ENCODE peak calls at places on chromosomes 2 and 18, in five cellular contexts. L is K562, E is H1, K is HepG2, S is GM12878. B is an unnamed sample.

GRCh38 chr2:39735648-39736047 is 43.4 kb downstream of the THUMPD2 start:
- DNase-seq in L (no peak), E (no peak), K (no peak), S (no peak), B (no peak)

GRCh38 chr2:172281648-172282576 is 145.5 kb upstream of the ITGA6 start:
- DNase-seq in L (no peak), E (no peak), K (no peak), S (no peak), B (no peak)

GRCh38 chr18:62744076-62744705 is 28.9 kb downstream of the PHLPP1 start:
- DNase-seq in L (no peak), E (no peak), K (peak), S (no peak), B (no peak)

GRCh38 chr18:73556904-73557303 is 590.7 kb downstream of the FBXO15 start:
- DNase-seq in L (no peak), E (no peak), K (no peak), S (no peak), B (no peak)

GRCh38 chr2:231931481-231931915 is 5.3 kb upstream of the NPPC start:
- DNase-seq in L (no peak), E (no peak), K (no peak), S (no peak), B (no peak)

GRCh38 chr2:16152101-16152927 is 212.0 kb downstream of the MYCN start:
- DNase-seq in L (no peak), E (peak), K (no peak), S (no peak), B (no peak)

GRCh38 chr2:40123321-40123720 is 328.6 kb downstream of the SLC8A1 start:
- DNase-seq in L (no peak), E (no peak), K (no peak), S (no peak), B (no peak)

GRCh38 chr2:69386376-69386775 is 651 bp downstream of the GFPT1 start:
- DNase-seq in L (no peak), E (peak), K (peak), S (no peak), B (no peak)

GRCh38 chr18:38297910-38298309 is 732.3 kb upstream of the CELF4 start:
- DNase-seq in L (no peak), E (no peak), K (no peak), S (no peak), B (no peak)

GRCh38 chr2:7557376-7557775 is 640.2 kb downstream of the RNF144A start:
- DNase-seq in L (no peak), E (no peak), K (no peak), S (no peak), B (no peak)

GRCh38 chr2:5227062-5227699 is 465.0 kb upstream of the SOX11 start:
- DNase-seq in L (no peak), E (no peak), K (no peak), S (no peak), B (no peak)

GRCh38 chr2:46655551-46656436 is 176.4 kb downstream of the TMEM247 start:
- DNase-seq in L (no peak), E (no peak), K (no peak), S (no peak), B (no peak)

GRCh38 chr2:134918518-134919359 is at the start of gene CCNT2:
- DNase-seq in L (peak), E (peak), K (peak), S (peak), B (peak)

GRCh38 chr2:216341151-216341550 is 31.1 kb downstream of the MARCHF4 start:
- DNase-seq in L (no peak), E (no peak), K (no peak), S (no peak), B (no peak)

GRCh38 chr2:38207168-38207567 is 131.2 kb upstream of the CYP1B1 start:
- DNase-seq in L (no peak), E (no peak), K (no peak), S (no peak), B (no peak)

GRCh38 chr2:218423584-218423983 is 4.7 kb downstream of the VIL1 start:
- DNase-seq in L (no peak), E (no peak), K (no peak), S (no peak), B (no peak)

GRCh38 chr2:65913914-65914786 is 481.8 kb upstream of the SPRED2 start:
- DNase-seq in L (no peak), E (no peak), K (no peak), S (no peak), B (no peak)

GRCh38 chr2:197705912-197706838 is 1.0 kb downstream of the MARS2 start:
- DNase-seq in L (peak), E (no peak), K (peak), S (no peak), B (no peak)

GRCh38 chr2:124804014-124804940 is 779.2 kb downstream of the CNTNAP5 start:
- DNase-seq in L (peak), E (no peak), K (peak), S (peak), B (peak)

GRCh38 chr2:29644949-29645348 is 276.4 kb downstream of the ALK start:
- DNase-seq in L (no peak), E (no peak), K (no peak), S (no peak), B (no peak)

GRCh38 chr18:25074925-25075693 is 276.9 kb downstream of the ZNF521 start:
- DNase-seq in L (no peak), E (no peak), K (no peak), S (no peak), B (no peak)

GRCh38 chr2:201158111-201158929 is 24.6 kb upstream of the CASP10 start:
- DNase-seq in L (peak), E (peak), K (peak), S (peak), B (peak)

GRCh38 chr2:10924441-10924840 is 12.7 kb downstream of the KCNF1 start:
- DNase-seq in L (no peak), E (no peak), K (no peak), S (no peak), B (no peak)

DNA sequence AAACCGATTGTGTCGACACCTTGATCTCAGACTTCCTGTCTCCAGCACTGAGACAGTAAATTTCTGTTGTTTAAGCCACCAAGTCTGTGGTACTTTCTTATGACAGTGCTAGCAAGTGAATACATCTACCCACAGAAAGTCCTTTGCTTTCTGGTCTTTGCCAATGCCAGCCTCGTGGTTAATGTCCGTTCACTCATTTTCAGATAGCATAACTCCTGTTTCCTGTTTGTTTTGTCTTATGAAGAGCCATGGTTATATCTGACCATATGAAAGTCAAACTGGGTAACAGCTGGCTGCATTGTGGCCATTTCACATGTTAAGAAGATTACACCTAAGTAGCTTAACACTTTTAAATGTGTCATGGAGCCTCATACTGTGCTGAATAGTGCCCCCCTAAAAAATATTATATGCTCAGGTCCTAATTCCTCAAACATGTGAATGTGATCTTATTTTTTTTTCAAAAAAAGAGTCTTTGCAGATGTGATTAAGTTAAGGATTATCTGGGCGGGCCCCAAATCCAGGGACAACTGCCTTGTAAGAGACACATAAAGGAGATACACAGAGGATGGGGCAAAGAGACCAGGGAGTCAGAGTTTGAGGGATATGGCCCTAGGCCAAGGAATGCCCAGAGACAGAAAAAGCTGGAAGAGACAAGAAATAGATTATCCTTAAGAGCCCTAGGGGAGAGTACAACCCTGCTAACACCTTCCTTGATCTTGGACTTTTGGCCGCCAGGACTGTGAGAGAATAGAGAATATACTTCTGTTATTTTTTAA is 118.0 kb downstream of the KCNE4 start:
- DNase-seq in L (no peak), E (no peak), K (no peak), S (peak), B (no peak)
- TF ChIP-seq SRF in L (no peak), E (no peak), K (no peak), S (no peak), B (no peak)

DNA sequence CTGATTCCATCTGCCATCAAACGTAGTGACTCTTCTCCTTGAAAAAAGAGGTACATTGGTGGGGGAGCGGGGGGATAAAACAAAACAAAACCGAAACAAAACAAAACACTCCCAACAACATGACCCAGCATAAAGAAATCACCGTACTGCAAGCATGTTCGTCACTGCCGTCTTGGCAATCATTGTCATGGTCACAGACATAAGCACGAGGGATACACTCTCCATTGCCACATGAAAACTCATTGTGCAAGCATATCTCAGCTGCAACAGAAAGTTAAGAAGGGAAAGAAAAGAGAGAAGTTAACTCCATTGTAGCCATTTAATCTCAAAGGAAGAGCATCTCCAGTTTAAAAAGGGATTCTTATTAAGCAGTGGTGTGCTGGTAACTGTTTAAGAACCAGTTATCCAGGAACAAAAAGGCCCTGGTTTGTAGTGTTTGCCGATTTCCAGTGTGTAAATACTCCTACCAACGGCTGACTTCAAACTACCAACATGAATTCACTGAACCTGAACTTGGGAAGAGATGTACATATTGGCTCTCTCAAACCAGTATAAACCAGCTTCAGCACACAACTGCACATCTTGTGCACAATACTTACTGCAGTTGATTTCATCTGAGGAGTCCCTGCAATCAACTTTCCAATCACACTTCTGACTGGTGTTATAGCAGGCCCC is 68.2 kb downstream of the LRP2 start:
- DNase-seq in L (no peak), E (no peak), K (peak), S (no peak), B (no peak)
- TF ChIP-seq SRF in L (no peak), E (no peak), K (no peak), S (no peak), B (no peak)

GRCh38 chr2:150028337-150028736 is 440.8 kb upstream of the MMADHC start:
- DNase-seq in L (no peak), E (no peak), K (no peak), S (no peak), B (no peak)
- TF ChIP-seq SRF in L (no peak), E (no peak), K (no peak), S (no peak), B (no peak)

GRCh38 chr2:71783215-71783614 is 329.9 kb downstream of the DYSF start:
- DNase-seq in L (no peak), E (peak), K (no peak), S (no peak), B (no peak)

GRCh38 chr2:71783815-71784214 is 330.5 kb downstream of the DYSF start:
- DNase-seq in L (no peak), E (peak), K (no peak), S (no peak), B (no peak)

GRCh38 chr2:71780162-71780561 is 326.8 kb downstream of the DYSF start:
- DNase-seq in L (no peak), E (no peak), K (no peak), S (no peak), B (no peak)

GRCh38 chr2:71782323-71782722 is 329.0 kb downstream of the DYSF start:
- DNase-seq in L (no peak), E (no peak), K (no peak), S (no peak), B (no peak)

DNA sequence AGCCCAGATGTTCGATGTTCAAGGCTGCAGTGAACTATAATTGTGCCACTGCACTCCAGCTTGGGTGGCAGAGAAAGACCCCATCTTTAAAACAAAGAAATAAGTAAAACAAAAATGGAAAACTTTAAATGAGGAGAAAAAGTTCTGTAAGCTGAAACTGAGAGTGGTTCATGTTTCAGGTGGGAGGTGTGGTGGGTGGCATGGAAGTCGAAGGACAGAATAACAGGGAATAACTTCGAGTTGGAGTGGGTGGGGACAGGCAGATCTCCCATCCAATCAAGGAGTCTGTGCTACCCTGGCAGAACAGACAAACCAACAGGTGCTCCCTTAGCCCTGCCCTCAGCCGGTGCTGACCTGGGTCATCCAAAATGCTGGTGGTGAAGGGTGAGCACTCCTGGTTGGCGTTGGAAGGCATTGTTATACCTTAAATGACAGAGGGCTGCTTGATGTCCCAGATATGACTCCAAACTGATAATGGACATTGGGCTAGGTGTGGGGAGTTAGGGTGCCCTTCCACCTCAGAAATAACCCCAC is 328.4 kb downstream of the DYSF start:
- DNase-seq in L (no peak), E (no peak), K (no peak), S (no peak), B (no peak)
- TF ChIP-seq SRF in L (no peak), E (no peak), K (no peak), S (no peak), B (no peak)

DNA sequence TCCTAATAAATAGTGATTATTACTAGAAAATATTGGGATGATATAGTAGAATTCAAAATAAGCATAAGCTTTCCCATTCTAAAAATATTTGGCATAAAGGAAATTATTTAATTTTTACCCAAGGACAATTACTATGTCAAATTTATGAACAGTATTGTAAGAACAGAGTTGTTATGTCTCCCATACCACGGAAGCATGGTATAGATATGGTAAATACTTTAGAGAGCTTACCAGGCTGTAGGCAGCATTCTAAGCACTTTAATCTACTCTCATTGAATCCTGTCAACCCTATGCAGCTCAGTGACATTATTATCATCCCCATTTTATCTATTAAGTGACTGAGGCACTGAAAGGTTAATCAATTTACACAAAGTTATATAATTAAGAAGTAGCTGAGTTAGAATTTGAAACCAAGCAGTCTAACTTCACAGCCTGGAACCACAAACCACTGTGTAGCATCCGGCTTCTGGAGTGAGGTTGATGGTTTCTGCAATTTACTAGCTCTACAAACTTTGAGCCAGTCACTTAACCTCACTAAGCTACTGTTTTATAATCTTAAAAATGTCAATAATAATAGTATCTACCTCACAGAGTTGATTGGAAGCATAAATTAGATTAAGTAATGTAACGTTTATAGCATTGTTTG is 323.7 kb downstream of the ARHGAP15 start:
- DNase-seq in L (no peak), E (no peak), K (no peak), S (no peak), B (no peak)
- TF ChIP-seq SRF in L (no peak), E (no peak), K (no peak), S (no peak), B (no peak)

GRCh38 chr2:55550368-55551102 is 31.0 kb downstream of the CFAP36 start:
- DNase-seq in L (no peak), E (no peak), K (no peak), S (no peak), B (no peak)
- TF ChIP-seq SRF in L (no peak), E (no peak), K (no peak), S (no peak), B (no peak)

GRCh38 chr2:31421634-31422033 is 7.1 kb upstream of the XDH start:
- DNase-seq in L (no peak), E (no peak), K (no peak), S (no peak), B (no peak)
- TF ChIP-seq SRF in L (no peak), E (no peak), K (no peak), S (no peak), B (no peak)